ENCODE peak calls at places on chromosomes 4 and X, in eight cellular contexts. K is activated CD4-positive, alpha-beta T cell treated with anti-CD3 and anti-CD28 coated beads, Interleukin-2, amount 50 U/mL, for 1 hour; G is MCF 10A; C is HT-29; N is cortex of kidney; B is posterior vena cava; H is NCI-H446 treated with DMSO at 0.1 percent for 48 hours; J is endothelial cell of umbilical vein. X is an unnamed sample.

GRCh38 chrX:1719270-1719669 is 104.4 kb downstream of the ASMT start:
- DNase-seq in J (no peak), B (no peak), C (no peak), G (no peak), N (no peak), K (no peak), H (no peak), X (no peak)

GRCh38 chrX:43970528-43970927 is 2.7 kb downstream of the NDP start:
- DNase-seq in J (no peak), B (no peak), K (no peak), H (peak; percentile 83), G (peak; percentile 17), C (no peak), N (no peak), X (no peak)

GRCh38 chr4:61406677-61407076 is 206.6 kb downstream of the ADGRL3 start:
- DNase-seq in N (no peak), H (no peak), K (no peak), C (peak; percentile 56), B (no peak), J (no peak), G (no peak), X (no peak)

GRCh38 chrX:65451663-65452062 is 82.9 kb downstream of the LAS1L start:
- DNase-seq in J (peak; percentile 19), N (no peak), B (no peak), C (peak; percentile 73), H (no peak), K (no peak), G (peak; percentile 44), X (no peak)

GRCh38 chrX:71177327-71177726 is 32.7 kb downstream of the NLGN3 start:
- DNase-seq in H (no peak), G (no peak), K (no peak), B (no peak), N (no peak), J (no peak), C (no peak), X (no peak)

GRCh38 chrX:68903111-68903510 is 74.3 kb downstream of the EFNB1 start:
- DNase-seq in G (no peak), J (no peak), B (no peak), H (no peak), K (no peak), C (no peak), N (no peak), X (no peak)

GRCh38 chr4:99763635-99764101 is 53.0 kb upstream of the DAPP1 start:
- DNase-seq in J (peak; percentile 13), N (no peak), B (no peak), K (no peak), C (no peak), G (peak; percentile 98), H (peak; percentile 89), X (no peak)

GRCh38 chr4:87030606-87031441 is 96.0 kb downstream of the AFF1 start:
- DNase-seq in K (no peak), G (no peak), C (no peak), J (peak; percentile 53), N (no peak), H (no peak), B (no peak), X (no peak)

GRCh38 chr4:53618321-53618720 is 27.0 kb upstream of the LNX1 start:
- DNase-seq in G (no peak), J (peak; percentile 78), B (no peak), K (no peak), C (no peak), N (no peak), H (no peak), X (no peak)